ENCODE peak calls at places on chromosomes 4 and X, in seven cellular contexts. B is GM23248; X is hepatocyte; A is IMR-90; L is left ventricle myocardium inferior; E is naive thymus-derived CD4-positive, alpha-beta T cell; M is SJCRH30. W is an unnamed sample.
A peak's percentile ranks its signal among the peaks of the same experiment; 100 is the strongest.

GRCh38 chrX:14027511-14028019 is 2.1 kb downstream of the GEMIN8 start:
- DNase-seq in B (peak; percentile 77), X (no peak), A (peak; percentile 86), L (no peak), E (no peak), M (no peak), W (no peak)

GRCh38 chr4:145886871-145887240 is 51.8 kb downstream of the ZNF827 start:
- DNase-seq in B (no peak), X (no peak), A (no peak), L (no peak), E (no peak), M (no peak), W (no peak)

GRCh38 chr4:41177016-41177415 is 37.3 kb downstream of the APBB2 start:
- DNase-seq in B (peak; percentile 86), X (peak; percentile 45), A (peak; percentile 84), L (no peak), E (no peak), M (peak; percentile 73), W (no peak)

GRCh38 chrX:101415180-101416130 is 7.4 kb downstream of the HNRNPH2 start:
- DNase-seq in B (peak; percentile 66), X (peak; percentile 73), A (peak; percentile 84), L (no peak), E (peak; percentile 23), M (peak; percentile 84), W (peak; percentile 75)

GRCh38 chr4:80125252-80126177 is 52.5 kb upstream of the ANTXR2 start:
- DNase-seq in B (peak; percentile 64), X (no peak), A (peak; percentile 50), L (no peak), E (no peak), M (peak; percentile 36), W (peak; percentile 26)

GRCh38 chr4:68406479-68406859 is 40.8 kb upstream of the TMPRSS11E start:
- DNase-seq in B (no peak), X (no peak), A (no peak), L (no peak), E (no peak), M (no peak), W (no peak)

GRCh38 chr4:8615921-8616787 is 23.6 kb downstream of the CPZ start:
- DNase-seq in B (no peak), X (no peak), A (no peak), L (no peak), E (no peak), M (no peak), W (no peak)

GRCh38 chr4:40842318-40842717 is 92.6 kb downstream of the NSUN7 start:
- DNase-seq in B (no peak), X (no peak), A (no peak), L (no peak), E (no peak), M (no peak), W (no peak)

GRCh38 chr4:158172558-158173258 is at the start of gene GASK1B:
- DNase-seq in B (peak; percentile 75), X (peak; percentile 76), A (peak; percentile 64), L (no peak), E (no peak), M (peak; percentile 59), W (peak; percentile 78)

GRCh38 chr4:8347660-8348059 is 78.1 kb downstream of the HTRA3 start:
- DNase-seq in B (no peak), X (no peak), A (no peak), L (no peak), E (no peak), M (no peak), W (no peak)

GRCh38 chrX:16869393-16870094 is 618 bp downstream of the RBBP7 start:
- DNase-seq in B (peak; percentile 58), X (peak; percentile 89), A (peak; percentile 18), L (peak; percentile 13), E (peak; percentile 66), M (peak; percentile 72), W (peak; percentile 22)

GRCh38 chrX:35711281-35711680 is 86.9 kb upstream of the MAGEB16 start:
- DNase-seq in B (no peak), X (no peak), A (no peak), L (no peak), E (no peak), M (peak; percentile 11), W (no peak)

GRCh38 chrX:1468250-1468772 is 15.6 kb upstream of the ASMTL start:
- DNase-seq in B (peak; percentile 70), X (no peak), A (no peak), L (no peak), E (peak; percentile 69), M (peak; percentile 94), W (no peak)

GRCh38 chrX:40734956-40735317 is 405 bp downstream of the MED14 start:
- DNase-seq in B (peak; percentile 45), X (peak; percentile 30), A (no peak), L (no peak), E (no peak), M (peak; percentile 30), W (no peak)

GRCh38 chr4:74377714-74378113 is 12.8 kb downstream of the EREG start:
- DNase-seq in B (no peak), X (no peak), A (no peak), L (no peak), E (no peak), M (no peak), W (no peak)

GRCh38 chr4:70734971-70735370 is 13.2 kb downstream of the RUFY3 start:
- DNase-seq in B (peak; percentile 44), X (no peak), A (no peak), L (no peak), E (no peak), M (no peak), W (no peak)

GRCh38 chrX:44871114-44871645 is 1.8 kb upstream of the KDM6A start:
- DNase-seq in B (peak; percentile 59), X (peak; percentile 11), A (no peak), L (no peak), E (no peak), M (no peak), W (peak; percentile 11)

GRCh38 chrX:32293962-32294708 is 917.2 kb downstream of the DMD start:
- DNase-seq in B (no peak), X (no peak), A (no peak), L (no peak), E (no peak), M (no peak), W (no peak)

GRCh38 chr4:64581422-64581821 is 172.2 kb upstream of the TECRL start:
- DNase-seq in B (peak; percentile 48), X (peak; percentile 10), A (peak; percentile 0), L (no peak), E (no peak), M (no peak), W (no peak)

GRCh38 chrX:63186137-63186536 is 165.0 kb downstream of the SPIN4 start:
- DNase-seq in B (no peak), X (no peak), A (no peak), L (no peak), E (no peak), M (no peak), W (no peak)

GRCh38 chr4:4509521-4509920 is 32.3 kb downstream of the STX18 start:
- DNase-seq in B (no peak), X (no peak), A (no peak), L (no peak), E (no peak), M (no peak), W (no peak)

GRCh38 chrX:71910526-71911022 is at the start of gene NHSL2:
- DNase-seq in B (peak; percentile 57), X (peak; percentile 32), A (peak; percentile 6), L (peak; percentile 25), E (peak; percentile 29), M (no peak), W (no peak)

GRCh38 chrX:71911023-71911730 is 532 bp downstream of the NHSL2 start:
- DNase-seq in B (peak; percentile 40), X (peak; percentile 53), A (no peak), L (peak; percentile 15), E (peak; percentile 22), M (no peak), W (no peak)

GRCh38 chrX:71911731-71912050 is 1.0 kb downstream of the NHSL2 start:
- DNase-seq in B (peak; percentile 47), X (peak; percentile 29), A (no peak), L (no peak), E (no peak), M (no peak), W (no peak)

GRCh38 chrX:71908387-71908786 is 2.3 kb upstream of the NHSL2 start:
- DNase-seq in B (no peak), X (no peak), A (no peak), L (no peak), E (no peak), M (no peak), W (no peak)

DNA sequence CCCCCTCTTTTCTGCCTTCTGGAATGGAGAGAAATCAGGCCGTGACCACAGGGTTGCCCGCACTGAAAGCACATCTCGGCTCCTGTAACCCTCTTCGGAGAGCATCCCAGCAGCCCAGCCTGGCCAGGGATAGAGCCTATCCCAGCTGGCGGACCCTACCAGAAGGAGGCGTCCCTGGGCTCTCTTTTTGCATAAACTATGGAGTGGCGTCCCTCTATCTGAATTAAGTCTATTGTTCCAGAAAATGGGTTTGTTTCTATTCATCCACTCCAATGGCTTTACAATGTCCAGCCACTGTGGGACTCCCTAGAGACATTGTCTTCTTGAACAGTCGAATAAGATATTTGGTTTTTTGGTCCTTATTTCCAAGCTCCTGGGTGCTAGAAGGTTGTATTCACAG is 689 bp upstream of the NHSL2 start:
- DNase-seq in B (peak; percentile 52), X (peak; percentile 28), A (no peak), L (no peak), E (no peak), M (no peak), W (no peak)
- H3K27me3 ChIP-seq in B (no peaks in the 10 kb centered on the region), X (peaks cover 9% of the 10 kb centered on the region), A (peaks cover 54% of the 10 kb centered on the region), L (peaks cover 46% of the 10 kb centered on the region), E (peaks cover 3% of the 10 kb centered on the region), M (no peaks in the 10 kb centered on the region), W (peaks cover 5% of the 10 kb centered on the region)

GRCh38 chr4:147736458-147736857 is 4.6 kb downstream of the ARHGAP10 start:
- DNase-seq in B (peak; percentile 84), X (no peak), A (peak; percentile 79), L (no peak), E (no peak), M (no peak), W (no peak)
- H3K4me1 ChIP-seq in B (peaks cover 44% of the 10 kb centered on the region), X (peaks cover 33% of the 10 kb centered on the region), A (peaks cover 17% of the 10 kb centered on the region), L (peaks cover 94% of the 10 kb centered on the region), E (peaks cover 14% of the 10 kb centered on the region), M (peaks cover 10% of the 10 kb centered on the region), W (peaks cover 2% of the 10 kb centered on the region)

GRCh38 chr4:152981278-152981677 is 45.2 kb downstream of the FHDC1 start:
- DNase-seq in B (no peak), X (no peak), A (peak; percentile 15), L (no peak), E (no peak), M (no peak), W (no peak)

GRCh38 chr4:152983221-152983620 is 47.1 kb downstream of the FHDC1 start:
- DNase-seq in B (peak; percentile 30), X (no peak), A (no peak), L (no peak), E (no peak), M (peak; percentile 33), W (no peak)

GRCh38 chr4:152981842-152982241 is 45.7 kb downstream of the FHDC1 start:
- DNase-seq in B (no peak), X (no peak), A (no peak), L (no peak), E (no peak), M (no peak), W (peak; percentile 37)

GRCh38 chr4:152976466-152976761 is 40.3 kb downstream of the FHDC1 start:
- DNase-seq in B (no peak), X (no peak), A (no peak), L (no peak), E (no peak), M (no peak), W (no peak)

GRCh38 chr4:152979731-152980330 is 43.7 kb downstream of the FHDC1 start:
- DNase-seq in B (no peak), X (no peak), A (no peak), L (no peak), E (no peak), M (no peak), W (no peak)
- H3K27ac ChIP-seq in B (no peak overlapping the region), X (no peak overlapping the region), A (no peak overlapping the region), L (no peak overlapping the region), E (no peak overlapping the region), M (no peak overlapping the region), W (no peak overlapping the region)

GRCh38 chr4:47468686-47469365 is 5.3 kb upstream of the COMMD8 start:
- DNase-seq in B (peak; percentile 59), X (no peak), A (peak; percentile 66), L (no peak), E (no peak), M (no peak), W (no peak)
- H3K27me3 ChIP-seq in B (no peaks in the 10 kb centered on the region), X (no peaks in the 10 kb centered on the region), A (no peaks in the 10 kb centered on the region), L (no peaks in the 10 kb centered on the region), E (no peaks in the 10 kb centered on the region), M (peaks cover 8% of the 10 kb centered on the region), W (no peaks in the 10 kb centered on the region)